ENCODE peak calls at places on chromosomes 5 and 9, in six cellular contexts. W is heart left ventricle, G is ovary, M is upper lobe of right lung, I is mesenchymal stem cell, C is lung. V is an unnamed sample. For H3K9me3, the result is how much of the 10 kb centered on the place peaks cover.

GRCh38 chr5:165871279-165871678 is 2365.9 kb downstream of the MAT2B start:
- DNase-seq in W (no peak), G (no peak), M (no peak), I (no peak), C (no peak), V (no peak)

GRCh38 chr5:81513982-81514381 is 120.0 kb upstream of the ACOT12 start:
- DNase-seq in W (no peak), G (no peak), M (no peak), I (no peak), C (no peak), V (no peak)

GRCh38 chr5:139182528-139183296 is 15.5 kb downstream of the SIL1 start:
- DNase-seq in W (no peak), G (no peak), M (no peak), I (no peak), C (no peak), V (no peak)

GRCh38 chr9:1201262-1201661 is 151.1 kb downstream of the DMRT2 start:
- DNase-seq in W (no peak), G (no peak), M (no peak), I (no peak), C (no peak), V (no peak)

GRCh38 chr5:93794954-93795353 is 53.6 kb upstream of the POU5F2 start:
- DNase-seq in W (no peak), G (no peak), M (no peak), I (no peak), C (no peak), V (no peak)

GRCh38 chr5:107248065-107248695 is 422.6 kb downstream of the EFNA5 start:
- DNase-seq in W (peak), G (no peak), M (no peak), I (peak), C (peak), V (peak)

GRCh38 chr5:57191986-57192385 is 18.1 kb downstream of the GPBP1 start:
- DNase-seq in W (no peak), G (no peak), M (no peak), I (no peak), C (no peak), V (no peak)

GRCh38 chr5:10701567-10702039 is 59.4 kb downstream of the DAP start:
- DNase-seq in W (no peak), G (peak), M (no peak), I (peak), C (peak), V (no peak)

GRCh38 chr5:958701-959571 is 49.7 kb upstream of the NKD2 start:
- DNase-seq in W (no peak), G (no peak), M (peak), I (peak), C (peak), V (no peak)

GRCh38 chr9:121839726-121840500 is 188.5 kb downstream of the DAB2IP start:
- DNase-seq in W (no peak), G (no peak), M (peak), I (no peak), C (no peak), V (no peak)

GRCh38 chr9:129121483-129121882 is 10.3 kb downstream of the PTPA start:
- DNase-seq in W (no peak), G (no peak), M (no peak), I (no peak), C (no peak), V (no peak)

GRCh38 chr9:21605489-21605931 is 123.4 kb upstream of the IFNE start:
- DNase-seq in W (no peak), G (no peak), M (no peak), I (peak), C (no peak), V (no peak)

GRCh38 chr5:142667808-142668207 is 18.1 kb downstream of the FGF1 start:
- DNase-seq in W (no peak), G (no peak), M (no peak), I (no peak), C (no peak), V (no peak)

GRCh38 chr5:91499943-91500531 is 116.9 kb upstream of the ARRDC3 start:
- DNase-seq in W (no peak), G (no peak), M (no peak), I (peak), C (no peak), V (peak)

GRCh38 chr5:72355706-72356299 is 35.6 kb downstream of the PTCD2 start:
- DNase-seq in W (no peak), G (no peak), M (no peak), I (peak), C (no peak), V (peak)

GRCh38 chr9:21043841-21044240 is 12.4 kb upstream of the HACD4 start:
- DNase-seq in W (no peak), G (no peak), M (no peak), I (no peak), C (no peak), V (no peak)

GRCh38 chr5:95715799-95716461 is 15.2 kb upstream of the RHOBTB3 start:
- DNase-seq in W (no peak), G (no peak), M (no peak), I (peak), C (no peak), V (no peak)

GRCh38 chr5:110086658-110087388 is 397.1 kb downstream of the MAN2A1 start:
- DNase-seq in W (no peak), G (no peak), M (no peak), I (peak), C (no peak), V (no peak)

GRCh38 chr5:176381979-176382378 is 6.4 kb downstream of the NOP16 start:
- DNase-seq in W (peak), G (peak), M (peak), I (no peak), C (no peak), V (no peak)

GRCh38 chr5:15003511-15003920 is 131.9 kb upstream of the ANKH start:
- DNase-seq in W (peak), G (peak), M (no peak), I (peak), C (peak), V (no peak)

GRCh38 chr5:136064510-136064909 is 35.7 kb downstream of the TGFBI start:
- DNase-seq in W (no peak), G (no peak), M (no peak), I (no peak), C (no peak), V (no peak)

GRCh38 chr9:114250235-114250568 is 72.7 kb upstream of the ORM1 start:
- DNase-seq in W (peak), G (peak), M (peak), I (no peak), C (peak), V (no peak)

GRCh38 chr5:179294891-179295777 is 50.1 kb downstream of the ADAMTS2 start:
- DNase-seq in W (no peak), G (peak), M (peak), I (peak), C (no peak), V (no peak)

GRCh38 chr9:131755541-131756198 is 15.8 kb upstream of the RAPGEF1 start:
- DNase-seq in W (peak), G (peak), M (peak), I (peak), C (peak), V (peak)

GRCh38 chr9:124291801-124292396 is 34.1 kb downstream of the NEK6 start:
- DNase-seq in W (peak), G (no peak), M (no peak), I (peak), C (no peak), V (no peak)
- H3K27ac ChIP-seq in W (peak), G (no peak), M (peak), I (peak), C (no peak), V (no peak)

GRCh38 chr5:149406979-149407306 is 27.9 kb upstream of the IL17B start:
- DNase-seq in W (no peak), G (no peak), M (no peak), I (no peak), C (no peak), V (no peak)
- H3K4me3 ChIP-seq in W (peak), G (peak), M (peak), I (peak), C (peak), V (no peak)

GRCh38 chr5:73469878-73470277 is 21.3 kb upstream of the FOXD1 start:
- DNase-seq in W (no peak), G (no peak), M (no peak), I (no peak), C (no peak), V (no peak)
- H3K9me3 ChIP-seq in W (under half), G (under half), M (under half), I (under half), C (under half), V (under half)

GRCh38 chr9:37370968-37371563 is 51.4 kb upstream of the GRHPR start:
- DNase-seq in W (no peak), G (no peak), M (no peak), I (no peak), C (no peak), V (no peak)
- H3K27ac ChIP-seq in W (no peak), G (no peak), M (no peak), I (no peak), C (no peak), V (no peak)

DNA sequence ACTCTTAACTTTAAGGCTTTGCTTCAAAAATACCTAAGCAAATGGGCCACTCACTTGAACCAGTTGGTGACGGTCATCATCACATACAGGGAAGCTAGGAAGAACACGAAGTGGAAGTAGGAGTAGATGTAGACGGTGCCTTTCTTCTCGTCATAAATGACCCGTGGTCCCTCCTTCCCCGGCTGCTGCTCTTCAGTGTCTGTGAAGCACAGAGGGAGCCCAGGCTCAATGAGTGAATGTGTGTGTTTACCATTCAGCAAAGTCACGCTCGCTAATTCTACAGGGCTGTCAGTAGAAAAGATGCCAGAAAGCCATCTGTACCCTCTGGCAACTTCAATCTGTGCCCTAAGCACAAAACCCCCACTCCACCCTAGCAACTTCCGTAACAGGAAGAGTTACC is 109.8 kb downstream of the SERINC5 start:
- DNase-seq in W (no peak), G (no peak), M (no peak), I (no peak), C (no peak), V (no peak)
- H3K4me3 ChIP-seq in W (no peak), G (no peak), M (no peak), I (no peak), C (no peak), V (no peak)

DNA sequence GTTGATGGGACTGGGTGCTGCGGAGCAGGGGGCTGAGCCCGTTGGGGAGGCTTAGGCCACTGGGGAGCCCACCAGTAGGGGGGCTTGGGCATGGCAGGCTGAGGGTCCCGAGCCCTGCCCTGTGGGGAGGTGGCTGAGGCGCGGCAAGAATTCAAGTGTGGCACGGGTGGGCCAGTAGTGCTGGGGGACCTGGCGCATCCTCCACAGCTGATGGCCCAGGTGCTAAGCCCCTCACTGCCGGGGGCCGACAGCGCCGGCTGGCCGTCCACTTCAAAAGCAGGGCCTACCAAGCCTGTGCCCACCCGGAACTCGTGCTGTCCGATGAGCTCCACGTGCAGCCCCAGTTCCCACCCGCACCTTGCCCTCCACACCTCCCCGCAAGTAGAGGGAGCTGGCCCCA is 917.5 kb downstream of the TAF11L14 start:
- DNase-seq in W (no peak), G (no peak), M (no peak), I (no peak), C (no peak), V (no peak)
- H3K9me3 ChIP-seq in W (under half), G (under half), M (under half), I (under half), C (under half), V (under half)

DNA sequence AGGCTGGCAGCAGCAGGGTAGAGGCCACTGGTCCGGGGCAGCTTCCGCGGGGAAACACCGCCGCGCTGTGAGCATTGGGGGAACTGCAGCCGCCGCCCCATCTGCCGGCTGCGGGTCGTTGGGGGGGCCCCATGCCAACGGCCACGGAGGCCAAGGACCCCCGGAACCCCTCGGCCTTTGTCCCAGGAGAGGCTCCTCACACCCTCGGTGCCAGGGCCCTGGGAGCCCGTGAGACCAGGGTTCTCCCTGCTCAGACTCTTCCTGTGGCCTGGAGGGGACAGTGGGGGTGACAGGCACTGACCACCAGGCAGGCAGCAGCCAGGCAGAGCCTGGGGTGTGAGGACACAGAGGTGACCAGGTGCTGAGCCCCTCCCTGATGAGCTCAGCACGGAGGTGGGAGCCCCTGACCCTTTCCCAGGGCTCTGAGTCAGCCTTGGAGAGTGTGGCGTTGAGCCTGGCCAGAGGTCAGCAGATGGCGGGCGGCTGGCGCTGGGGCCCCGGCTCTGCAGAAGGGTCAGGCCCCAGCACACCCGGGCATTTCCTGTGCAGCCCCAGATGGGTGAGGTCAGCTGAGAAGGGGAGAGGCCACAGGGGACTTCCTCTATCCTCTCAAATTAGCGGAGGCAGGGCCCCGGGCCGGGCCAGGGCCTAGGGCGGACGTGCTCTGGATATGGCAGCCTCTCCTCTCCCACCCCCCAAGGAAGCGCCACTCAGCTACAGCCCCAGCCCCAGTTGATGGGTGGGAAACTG is 17.9 kb upstream of the EGFL7 start:
- DNase-seq in W (peak), G (no peak), M (peak), I (peak), C (peak), V (no peak)
- H3K27ac ChIP-seq in W (peak), G (peak), M (peak), I (no peak), C (peak), V (no peak)

V was measured in iPS DF 6.9.